ENCODE peak calls at places on chromosomes 1 and 21, in four cellular contexts. X is left lung, B is amniotic stem cell, W is HT1080. R is an unnamed sample.
A peak's percentile ranks its signal among the peaks of the same experiment; 100 is the strongest.

GRCh38 chr1:91406773-91407389 is 2.2 kb upstream of the HFM1 start:
- DNase-seq in B (no peak), X (no peak), W (no peak), R (no peak)

GRCh38 chr1:150650193-150650592 is 20.8 kb upstream of the ENSA start:
- DNase-seq in X (no peak), W (no peak), B (no peak), R (no peak)

GRCh38 chr1:103107696-103108524 is at the start of gene COL11A1:
- DNase-seq in X (no peak), W (no peak), B (no peak), R (no peak)

GRCh38 chr21:35927262-35927661 is 133.1 kb downstream of the SETD4 start:
- DNase-seq in X (no peak), B (no peak), W (no peak), R (no peak)

GRCh38 chr1:90340604-90341003 is 345.7 kb downstream of the ZNF326 start:
- DNase-seq in X (no peak), W (no peak), B (no peak), R (no peak)

GRCh38 chr21:23111070-23111605 is 2112.9 kb downstream of the NCAM2 start:
- DNase-seq in W (no peak), B (no peak), X (no peak), R (no peak)

GRCh38 chr1:214830956-214831355 is 228.0 kb downstream of the CENPF start:
- DNase-seq in B (no peak), X (no peak), W (no peak), R (no peak)

GRCh38 chr21:46368533-46369285 is 44.8 kb downstream of the PCNT start:
- DNase-seq in B (no peak), W (no peak), X (peak; percentile 38), R (no peak)

GRCh38 chr1:150256549-150257341 is 829 bp upstream of the CA14 start:
- DNase-seq in B (no peak), W (no peak), X (no peak), R (no peak)

GRCh38 chr1:205933672-205934618 is 9.3 kb downstream of the SLC26A9 start:
- DNase-seq in X (no peak), B (no peak), W (peak; percentile 95), R (no peak)

GRCh38 chr1:35448344-35448801 is 108.8 kb downstream of the KIAA0319L start:
- DNase-seq in W (peak; percentile 96), X (no peak), B (peak; percentile 49), R (peak; percentile 69)

GRCh38 chr1:84146375-84147032 is 2.4 kb downstream of the PRKACB start:
- DNase-seq in X (no peak), B (peak; percentile 7), W (peak; percentile 18), R (no peak)

GRCh38 chr1:99816656-99817055 is 33.5 kb upstream of the AGL start:
- DNase-seq in W (no peak), X (no peak), B (no peak), R (no peak)

GRCh38 chr1:44950434-44950833 is 36.0 kb downstream of the EIF2B3 start:
- DNase-seq in B (no peak), X (no peak), W (no peak), R (no peak)

GRCh38 chr1:59104191-59104760 is 192.6 kb upstream of the FGGY start:
- DNase-seq in X (no peak), B (no peak), W (no peak), R (no peak)

GRCh38 chr1:91650764-91651163 is 150.1 kb downstream of the CDC7 start:
- DNase-seq in B (peak; percentile 96), W (peak; percentile 95), X (no peak), R (no peak)

GRCh38 chr1:99713006-99713405 is 53.4 kb downstream of the FRRS1 start:
- DNase-seq in B (no peak), W (no peak), X (no peak), R (no peak)

GRCh38 chr21:45788198-45788597 is 144.7 kb downstream of the PCBP3 start:
- DNase-seq in W (no peak), B (no peak), X (peak; percentile 69), R (no peak)

GRCh38 chr1:87702455-87702854 is 373.8 kb downstream of the LMO4 start:
- DNase-seq in X (no peak), W (no peak), B (no peak), R (no peak)

GRCh38 chr1:79089946-79090345 is 83.4 kb upstream of the ADGRL4 start:
- DNase-seq in X (no peak), W (no peak), B (no peak), R (no peak)

GRCh38 chr1:6002714-6003501 is 10.7 kb upstream of the NPHP4 start:
- DNase-seq in X (peak; percentile 78), B (no peak), W (no peak), R (no peak)